ENCODE peak calls at places on chromosomes 4 and X, in seven cellular contexts. Y is K562; C is effector memory CD4-positive, alpha-beta T cell; J is astrocyte; P is right atrium auricular region; M is SK-N-SH; O is heart right ventricle. V is an unnamed sample.

GRCh38 chr4:13659341-13660070 is 32.0 kb upstream of the BOD1L1 start:
- DNase-seq in C (no peak), Y (no peak), O (no peak), P (no peak), J (no peak), M (peak; percentile 79), V (no peak)

GRCh38 chr4:137545461-137545861 is 13.2 kb upstream of the PCDH18 start:
- DNase-seq in C (no peak), P (no peak), M (no peak), O (no peak), J (peak; percentile 89), Y (no peak), V (no peak)

GRCh38 chr4:184165291-184165690 is 52.4 kb downstream of the ENPP6 start:
- DNase-seq in C (no peak), Y (no peak), J (peak; percentile 27), O (no peak), P (peak; percentile 43), M (no peak), V (no peak)

GRCh38 chrX:107773206-107773605 is 2.4 kb downstream of the TSC22D3 start:
- DNase-seq in M (no peak), J (no peak), C (no peak), Y (no peak), O (no peak), P (no peak), V (no peak)

GRCh38 chrX:65578346-65578745 is 43.8 kb upstream of the LAS1L start:
- DNase-seq in J (no peak), C (no peak), O (no peak), Y (no peak), M (no peak), P (no peak), V (no peak)

GRCh38 chrX:70054391-70054790 is 4.7 kb upstream of the AWAT2 start:
- DNase-seq in Y (no peak), O (no peak), P (no peak), M (no peak), J (no peak), C (no peak), V (no peak)

GRCh38 chrX:3638280-3638873 is 75.1 kb downstream of the PRKX start:
- DNase-seq in P (no peak), O (no peak), C (no peak), J (peak; percentile 20), Y (peak; percentile 52), M (peak; percentile 57), V (peak; percentile 23)

GRCh38 chr4:183099537-183100297 is 660 bp downstream of the WWC2 start:
- DNase-seq in Y (peak; percentile 37), O (peak; percentile 30), M (no peak), C (no peak), P (no peak), J (no peak), V (no peak)

GRCh38 chr4:96913437-96914075 is 1073.7 kb downstream of the PDHA2 start:
- DNase-seq in P (no peak), J (peak; percentile 36), M (peak; percentile 45), Y (no peak), C (no peak), O (no peak), V (no peak)

GRCh38 chr4:6032249-6033244 is 14.3 kb upstream of the C4orf50 start:
- DNase-seq in P (no peak), C (no peak), O (no peak), M (no peak), Y (no peak), J (peak; percentile 19), V (no peak)

GRCh38 chr4:102091656-102092055 is 253.6 kb downstream of the SLC39A8 start:
- DNase-seq in O (no peak), M (no peak), Y (no peak), C (no peak), J (no peak), P (no peak), V (no peak)

GRCh38 chr4:108070775-108071174 is 81.1 kb downstream of the HADH start:
- DNase-seq in C (no peak), Y (no peak), O (no peak), J (no peak), M (no peak), P (no peak), V (no peak)

GRCh38 chr4:1309261-1310010 is 19.7 kb downstream of the MAEA start:
- DNase-seq in P (peak; percentile 88), O (peak; percentile 86), C (peak; percentile 49), J (peak; percentile 91), M (peak; percentile 99), Y (peak; percentile 90), V (peak; percentile 72)

GRCh38 chr4:155667538-155668511 is 1.2 kb downstream of the GUCY1A1 start:
- DNase-seq in P (peak; percentile 63), J (peak; percentile 25), Y (no peak), O (peak; percentile 71), C (no peak), M (peak; percentile 80), V (no peak)

GRCh38 chr4:26838055-26838842 is 22.4 kb upstream of the STIM2 start:
- DNase-seq in O (no peak), J (peak; percentile 34), P (no peak), C (no peak), M (no peak), Y (no peak), V (peak; percentile 5)

GRCh38 chrX:261167-261857 is 19.9 kb upstream of the PLCXD1 start:
- DNase-seq in M (no peak), J (peak; percentile 38), Y (no peak), P (peak; percentile 58), C (no peak), O (peak; percentile 34), V (no peak)

GRCh38 chr4:158015241-158015640 is 157.6 kb downstream of the GASK1B start:
- DNase-seq in J (peak; percentile 77), P (no peak), C (no peak), M (no peak), Y (no peak), O (no peak), V (no peak)

GRCh38 chrX:66680451-66680850 is 41.6 kb upstream of the EDA2R start:
- DNase-seq in O (no peak), Y (no peak), P (no peak), C (no peak), J (peak; percentile 31), M (no peak), V (no peak)

GRCh38 chrX:100649550-100650356 is 5.8 kb downstream of the SRPX2 start:
- DNase-seq in J (peak; percentile 89), M (no peak), O (peak; percentile 38), P (peak; percentile 83), C (no peak), Y (no peak), V (no peak)

GRCh38 chr4:2359591-2360390 is 58.7 kb downstream of the ZFYVE28 start:
- DNase-seq in J (no peak), M (peak; percentile 9), P (no peak), C (no peak), Y (no peak), O (no peak), V (no peak)

GRCh38 chr4:177246636-177247584 is 62.8 kb upstream of the NEIL3 start:
- DNase-seq in J (peak; percentile 49), C (no peak), Y (no peak), M (no peak), O (no peak), P (no peak), V (no peak)

GRCh38 chr4:182082910-182083309 is 160.3 kb upstream of the TENM3 start:
- DNase-seq in O (no peak), C (no peak), J (no peak), Y (no peak), M (no peak), P (no peak), V (no peak)
- H3K27ac ChIP-seq in O (no peak overlapping the region), C (no peak overlapping the region), J (peak overlapping the region; percentile 95), Y (no peak overlapping the region), M (no peak overlapping the region), P (no peak overlapping the region), V (no peak overlapping the region)

DNA sequence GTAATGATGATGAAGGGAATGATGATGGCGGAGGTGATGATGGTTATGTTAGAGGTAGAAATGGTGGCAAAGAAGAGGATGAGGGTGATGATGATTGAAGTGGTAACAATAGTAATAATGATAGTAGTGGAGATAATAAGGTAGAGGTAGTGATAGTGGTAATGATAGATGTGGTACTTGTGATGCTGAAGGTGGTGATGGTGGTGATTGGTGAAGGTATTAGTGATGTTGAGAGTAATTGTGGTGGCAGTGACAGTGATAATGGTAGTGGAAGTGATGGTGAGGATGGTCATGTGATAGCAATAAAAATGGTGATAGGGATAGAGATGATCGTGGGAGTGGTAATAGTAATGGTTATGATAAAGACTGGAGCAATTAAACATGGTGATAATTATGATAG is 108.8 kb downstream of the EFNB1 start:
- DNase-seq in P (no peak), O (no peak), M (no peak), C (no peak), Y (no peak), J (no peak), V (no peak)
- H3K27me3 ChIP-seq in P (no peaks in the 10 kb centered on the region), O (no peaks in the 10 kb centered on the region), M (no peaks in the 10 kb centered on the region), C (no peaks in the 10 kb centered on the region), Y (no peaks in the 10 kb centered on the region), J (no peaks in the 10 kb centered on the region), V (no peaks in the 10 kb centered on the region)

GRCh38 chr4:10079256-10079655 is 37.3 kb downstream of the WDR1 start:
- DNase-seq in O (no peak), Y (no peak), J (no peak), P (no peak), C (no peak), M (no peak), V (no peak)
- H3K36me3 ChIP-seq in O (peaks cover 91% of the 10 kb centered on the region), Y (peaks cover 99% of the 10 kb centered on the region), J (peaks cover 86% of the 10 kb centered on the region), P (peaks cover 100% of the 10 kb centered on the region), C (peaks cover 98% of the 10 kb centered on the region), M (peaks cover 45% of the 10 kb centered on the region), V (peaks cover 99% of the 10 kb centered on the region)

GRCh38 chr4:166435449-166435848 is 562.4 kb downstream of the TLL1 start:
- DNase-seq in M (no peak), J (peak; percentile 96), C (no peak), P (no peak), O (no peak), Y (no peak), V (no peak)
- H3K27ac ChIP-seq in M (no peak overlapping the region), J (peak overlapping the region; percentile 81), C (no peak overlapping the region), P (no peak overlapping the region), O (no peak overlapping the region), Y (no peak overlapping the region), V (no peak overlapping the region)